ENCODE peak calls at places on chromosomes 3 and 15, in seven cellular contexts. One of them, this sample, is unnamed.

GRCh38 chr3:65490132-65490531 is 548.6 kb downstream of the MAGI1 start:
- DNase-seq in DND-41: no peak
- DNase-seq in WERI-Rb-1: no peak
- DNase-seq in Peyer's patch: no peak
- DNase-seq in K562: no peak
- DNase-seq in CD8-positive, alpha-beta memory T cell: no peak
- DNase-seq in aorta: no peak
- DNase-seq in this sample: no peak

GRCh38 chr3:38636881-38637280 is 12.6 kb downstream of the SCN5A start:
- DNase-seq in DND-41: no peak
- DNase-seq in WERI-Rb-1: no peak
- DNase-seq in Peyer's patch: no peak
- DNase-seq in K562: no peak
- DNase-seq in CD8-positive, alpha-beta memory T cell: no peak
- DNase-seq in aorta: no peak
- DNase-seq in this sample: no peak

GRCh38 chr15:86623236-86623635 is 543.6 kb downstream of the AGBL1 start:
- DNase-seq in DND-41: no peak
- DNase-seq in WERI-Rb-1: no peak
- DNase-seq in Peyer's patch: no peak
- DNase-seq in K562: no peak
- DNase-seq in CD8-positive, alpha-beta memory T cell: no peak
- DNase-seq in aorta: no peak
- DNase-seq in this sample: no peak

GRCh38 chr15:82536409-82537350 is 3.6 kb downstream of the RPS17 start:
- DNase-seq in DND-41: no peak
- DNase-seq in WERI-Rb-1: no peak
- DNase-seq in Peyer's patch: no peak
- DNase-seq in K562: no peak
- DNase-seq in CD8-positive, alpha-beta memory T cell: no peak
- DNase-seq in aorta: no peak
- DNase-seq in this sample: no peak

GRCh38 chr3:50520849-50521248 is 17.4 kb upstream of the CACNA2D2 start:
- DNase-seq in DND-41: no peak
- DNase-seq in WERI-Rb-1: no peak
- DNase-seq in Peyer's patch: no peak
- DNase-seq in K562: no peak
- DNase-seq in CD8-positive, alpha-beta memory T cell: no peak
- DNase-seq in aorta: no peak
- DNase-seq in this sample: no peak

GRCh38 chr3:26657406-26657976 is 34.9 kb downstream of the LRRC3B start:
- DNase-seq in DND-41: no peak
- DNase-seq in WERI-Rb-1: no peak
- DNase-seq in Peyer's patch: no peak
- DNase-seq in K562: no peak
- DNase-seq in CD8-positive, alpha-beta memory T cell: no peak
- DNase-seq in aorta: no peak
- DNase-seq in this sample: no peak

GRCh38 chr3:66376568-66376967 is 124.3 kb downstream of the LRIG1 start:
- DNase-seq in DND-41: no peak
- DNase-seq in WERI-Rb-1: no peak
- DNase-seq in Peyer's patch: peak
- DNase-seq in K562: no peak
- DNase-seq in CD8-positive, alpha-beta memory T cell: no peak
- DNase-seq in aorta: no peak
- DNase-seq in this sample: no peak

GRCh38 chr3:149401926-149402310 is 24.5 kb upstream of the TM4SF1 start:
- DNase-seq in DND-41: no peak
- DNase-seq in WERI-Rb-1: no peak
- DNase-seq in Peyer's patch: no peak
- DNase-seq in K562: no peak
- DNase-seq in CD8-positive, alpha-beta memory T cell: no peak
- DNase-seq in aorta: no peak
- DNase-seq in this sample: no peak

GRCh38 chr3:171113716-171114115 is 87.2 kb upstream of the SLC2A2 start:
- DNase-seq in DND-41: no peak
- DNase-seq in WERI-Rb-1: peak
- DNase-seq in Peyer's patch: no peak
- DNase-seq in K562: no peak
- DNase-seq in CD8-positive, alpha-beta memory T cell: no peak
- DNase-seq in aorta: no peak
- DNase-seq in this sample: no peak

GRCh38 chr3:177514341-177515193 is 317.3 kb upstream of the TBL1XR1 start:
- DNase-seq in DND-41: no peak
- DNase-seq in WERI-Rb-1: no peak
- DNase-seq in Peyer's patch: peak
- DNase-seq in K562: no peak
- DNase-seq in CD8-positive, alpha-beta memory T cell: no peak
- DNase-seq in aorta: no peak
- DNase-seq in this sample: no peak

GRCh38 chr3:41579861-41580260 is 380.6 kb downstream of the CTNNB1 start:
- DNase-seq in DND-41: no peak
- DNase-seq in WERI-Rb-1: no peak
- DNase-seq in Peyer's patch: no peak
- DNase-seq in K562: no peak
- DNase-seq in CD8-positive, alpha-beta memory T cell: no peak
- DNase-seq in aorta: no peak
- DNase-seq in this sample: no peak

GRCh38 chr15:67188551-67189218 is 65.8 kb downstream of the AAGAB start:
- DNase-seq in DND-41: no peak
- DNase-seq in WERI-Rb-1: no peak
- DNase-seq in Peyer's patch: no peak
- DNase-seq in K562: no peak
- DNase-seq in CD8-positive, alpha-beta memory T cell: no peak
- DNase-seq in aorta: no peak
- DNase-seq in this sample: no peak

GRCh38 chr15:79953951-79954444 is 17.0 kb downstream of the BCL2A1 start:
- DNase-seq in DND-41: no peak
- DNase-seq in WERI-Rb-1: no peak
- DNase-seq in Peyer's patch: no peak
- DNase-seq in K562: no peak
- DNase-seq in CD8-positive, alpha-beta memory T cell: no peak
- DNase-seq in aorta: no peak
- DNase-seq in this sample: no peak

GRCh38 chr3:143433787-143434378 is 314.3 kb downstream of the CHST2 start:
- DNase-seq in DND-41: peak
- DNase-seq in WERI-Rb-1: peak
- DNase-seq in Peyer's patch: peak
- DNase-seq in K562: peak
- DNase-seq in CD8-positive, alpha-beta memory T cell: no peak
- DNase-seq in aorta: no peak
- DNase-seq in this sample: no peak

GRCh38 chr15:58447244-58448010 is 15.6 kb downstream of the LIPC start:
- DNase-seq in DND-41: peak
- DNase-seq in WERI-Rb-1: no peak
- DNase-seq in Peyer's patch: no peak
- DNase-seq in K562: no peak
- DNase-seq in CD8-positive, alpha-beta memory T cell: no peak
- DNase-seq in aorta: peak
- DNase-seq in this sample: no peak

GRCh38 chr3:21751891-21752290 is 881 bp upstream of the ZNF385D start:
- DNase-seq in DND-41: no peak
- DNase-seq in WERI-Rb-1: no peak
- DNase-seq in Peyer's patch: no peak
- DNase-seq in K562: no peak
- DNase-seq in CD8-positive, alpha-beta memory T cell: no peak
- DNase-seq in aorta: no peak
- DNase-seq in this sample: no peak

GRCh38 chr3:150436161-150436560 is 28.1 kb downstream of the TSC22D2 start:
- DNase-seq in DND-41: no peak
- DNase-seq in WERI-Rb-1: no peak
- DNase-seq in Peyer's patch: no peak
- DNase-seq in K562: no peak
- DNase-seq in CD8-positive, alpha-beta memory T cell: no peak
- DNase-seq in aorta: no peak
- DNase-seq in this sample: no peak

GRCh38 chr15:56886878-56887781 is 31.3 kb upstream of the TCF12 start:
- DNase-seq in DND-41: peak
- DNase-seq in WERI-Rb-1: peak
- DNase-seq in Peyer's patch: peak
- DNase-seq in K562: peak
- DNase-seq in CD8-positive, alpha-beta memory T cell: peak
- DNase-seq in aorta: peak
- DNase-seq in this sample: peak

GRCh38 chr15:20357139-20358065 is 184.2 kb downstream of the GOLGA6L6 start:
- DNase-seq in DND-41: peak
- DNase-seq in WERI-Rb-1: peak
- DNase-seq in Peyer's patch: peak
- DNase-seq in K562: no peak
- DNase-seq in CD8-positive, alpha-beta memory T cell: no peak
- DNase-seq in aorta: peak
- DNase-seq in this sample: no peak

GRCh38 chr15:92811514-92811913 is 88.6 kb upstream of the CHD2 start:
- DNase-seq in DND-41: no peak
- DNase-seq in WERI-Rb-1: no peak
- DNase-seq in Peyer's patch: no peak
- DNase-seq in K562: no peak
- DNase-seq in CD8-positive, alpha-beta memory T cell: no peak
- DNase-seq in aorta: no peak
- DNase-seq in this sample: no peak

GRCh38 chr15:31197497-31198414 is 96.2 kb upstream of the TRPM1 start:
- DNase-seq in DND-41: peak
- DNase-seq in WERI-Rb-1: peak
- DNase-seq in Peyer's patch: no peak
- DNase-seq in K562: peak
- DNase-seq in CD8-positive, alpha-beta memory T cell: peak
- DNase-seq in aorta: no peak
- DNase-seq in this sample: peak

GRCh38 chr3:16366-16765 is 180.2 kb upstream of the CHL1 start:
- DNase-seq in DND-41: no peak
- DNase-seq in WERI-Rb-1: no peak
- DNase-seq in Peyer's patch: no peak
- DNase-seq in K562: no peak
- DNase-seq in CD8-positive, alpha-beta memory T cell: no peak
- DNase-seq in aorta: no peak
- DNase-seq in this sample: no peak

GRCh38 chr15:45199136-45199810 is 11.5 kb upstream of the SHF start:
- DNase-seq in DND-41: peak
- DNase-seq in WERI-Rb-1: no peak
- DNase-seq in Peyer's patch: peak
- DNase-seq in K562: no peak
- DNase-seq in CD8-positive, alpha-beta memory T cell: no peak
- DNase-seq in aorta: no peak
- DNase-seq in this sample: peak

GRCh38 chr3:115803661-115804060 is 180.4 kb downstream of the GAP43 start:
- DNase-seq in DND-41: no peak
- DNase-seq in WERI-Rb-1: no peak
- DNase-seq in Peyer's patch: no peak
- DNase-seq in K562: no peak
- DNase-seq in CD8-positive, alpha-beta memory T cell: no peak
- DNase-seq in aorta: no peak
- DNase-seq in this sample: no peak

GRCh38 chr15:73965094-73965729 is 26.9 kb downstream of the STOML1 start:
- DNase-seq in DND-41: peak
- DNase-seq in WERI-Rb-1: no peak
- DNase-seq in Peyer's patch: peak
- DNase-seq in K562: no peak
- DNase-seq in CD8-positive, alpha-beta memory T cell: no peak
- DNase-seq in aorta: no peak
- DNase-seq in this sample: peak

GRCh38 chr3:104785966-104786365 is 580.7 kb upstream of the ALCAM start:
- DNase-seq in DND-41: no peak
- DNase-seq in WERI-Rb-1: no peak
- DNase-seq in Peyer's patch: no peak
- DNase-seq in K562: no peak
- DNase-seq in CD8-positive, alpha-beta memory T cell: no peak
- DNase-seq in aorta: no peak
- DNase-seq in this sample: no peak

DNA sequence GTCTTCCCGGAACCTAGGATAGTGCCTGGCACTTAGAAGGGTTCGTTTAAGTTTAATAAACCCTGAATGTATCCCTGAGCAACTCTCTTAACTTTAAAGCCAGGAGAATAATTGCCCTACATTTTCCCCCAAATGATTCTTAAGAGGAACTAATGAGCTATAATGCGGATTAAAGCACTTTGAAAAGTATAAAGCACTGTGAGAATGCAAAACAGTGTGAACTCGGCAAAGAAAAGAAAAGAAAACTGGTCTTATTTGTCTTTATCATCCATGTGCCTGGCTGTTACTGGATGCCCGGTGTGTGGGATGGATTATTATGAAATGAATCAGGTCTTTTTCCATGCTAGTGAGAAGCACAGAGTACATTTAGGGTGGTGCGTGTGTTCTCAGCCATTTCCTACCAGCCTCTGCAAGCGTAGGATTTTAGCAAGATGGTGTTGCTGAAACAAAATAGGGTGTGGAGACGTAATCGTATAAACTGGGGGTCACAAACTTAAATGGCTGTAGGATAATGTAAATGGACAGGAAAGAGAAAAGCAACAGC is 977 bp downstream of the KBTBD12 start:
- DNase-seq in DND-41: no peak
- DNase-seq in WERI-Rb-1: no peak
- DNase-seq in Peyer's patch: no peak
- DNase-seq in K562: no peak
- DNase-seq in CD8-positive, alpha-beta memory T cell: no peak
- DNase-seq in aorta: no peak
- DNase-seq in this sample: no peak
- H3K27ac ChIP-seq in DND-41: no peak
- H3K27ac ChIP-seq in WERI-Rb-1: peak
- H3K27ac ChIP-seq in Peyer's patch: no peak
- H3K27ac ChIP-seq in K562: no peak
- H3K27ac ChIP-seq in CD8-positive, alpha-beta memory T cell: no peak
- H3K27ac ChIP-seq in aorta: peak
- H3K27ac ChIP-seq in this sample: no peak

GRCh38 chr15:65759441-65759840 is 32.7 kb downstream of the DENND4A start:
- DNase-seq in DND-41: no peak
- DNase-seq in WERI-Rb-1: no peak
- DNase-seq in Peyer's patch: no peak
- DNase-seq in K562: no peak
- DNase-seq in CD8-positive, alpha-beta memory T cell: no peak
- DNase-seq in aorta: no peak
- DNase-seq in this sample: no peak
- H3K27ac ChIP-seq in DND-41: no peak
- H3K27ac ChIP-seq in WERI-Rb-1: no peak
- H3K27ac ChIP-seq in Peyer's patch: no peak
- H3K27ac ChIP-seq in K562: no peak
- H3K27ac ChIP-seq in CD8-positive, alpha-beta memory T cell: no peak
- H3K27ac ChIP-seq in aorta: no peak
- H3K27ac ChIP-seq in this sample: no peak

DNA sequence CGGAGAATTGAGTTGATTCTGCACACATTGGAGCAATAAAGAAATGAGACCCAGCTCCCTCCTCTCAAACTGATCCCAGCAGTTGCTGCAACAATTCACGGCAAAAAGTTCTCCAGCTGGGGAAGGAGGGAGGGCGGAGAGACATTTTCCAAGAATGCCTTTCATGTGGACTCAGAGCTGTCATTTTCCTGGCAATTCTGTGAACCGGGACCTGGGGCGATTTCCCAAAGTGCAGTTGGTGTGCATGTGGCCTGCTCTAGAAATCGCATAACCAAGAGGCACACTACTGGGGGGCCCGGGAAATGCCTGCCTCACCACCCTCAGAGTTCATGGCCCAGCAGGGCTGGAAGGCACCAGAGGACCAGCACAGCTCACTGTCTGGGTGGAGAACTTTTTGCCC is 48.7 kb upstream of the IREB2 start:
- DNase-seq in DND-41: no peak
- DNase-seq in WERI-Rb-1: no peak
- DNase-seq in Peyer's patch: no peak
- DNase-seq in K562: no peak
- DNase-seq in CD8-positive, alpha-beta memory T cell: no peak
- DNase-seq in aorta: no peak
- DNase-seq in this sample: no peak
- H3K27ac ChIP-seq in DND-41: no peak
- H3K27ac ChIP-seq in WERI-Rb-1: no peak
- H3K27ac ChIP-seq in Peyer's patch: no peak
- H3K27ac ChIP-seq in K562: no peak
- H3K27ac ChIP-seq in CD8-positive, alpha-beta memory T cell: no peak
- H3K27ac ChIP-seq in aorta: no peak
- H3K27ac ChIP-seq in this sample: no peak

GRCh38 chr15:39394534-39394933 is 186.3 kb upstream of the THBS1 start:
- DNase-seq in DND-41: no peak
- DNase-seq in WERI-Rb-1: no peak
- DNase-seq in Peyer's patch: no peak
- DNase-seq in K562: no peak
- DNase-seq in CD8-positive, alpha-beta memory T cell: no peak
- DNase-seq in aorta: no peak
- DNase-seq in this sample: no peak
- H3K27ac ChIP-seq in DND-41: no peak
- H3K27ac ChIP-seq in WERI-Rb-1: no peak
- H3K27ac ChIP-seq in Peyer's patch: no peak
- H3K27ac ChIP-seq in K562: no peak
- H3K27ac ChIP-seq in CD8-positive, alpha-beta memory T cell: no peak
- H3K27ac ChIP-seq in aorta: no peak
- H3K27ac ChIP-seq in this sample: no peak